ENCODE peak calls at places on chromosomes 13 and 19, in seven cellular contexts. One of them, this sample, is unnamed.

GRCh38 chr19:55526216-55527196 is 10.4 kb downstream of the SBK2 start:
- DNase-seq in heart right ventricle: peak
- DNase-seq in fibroblast of the aortic adventitia: peak
- DNase-seq in neural progenitor cell: no peak
- DNase-seq in heart left ventricle: peak
- DNase-seq in CD8-positive, alpha-beta T cell: no peak
- DNase-seq in testis: peak
- DNase-seq in this sample: no peak

GRCh38 chr13:25980255-25980654 is 71.6 kb downstream of the SHISA2 start:
- DNase-seq in heart right ventricle: no peak
- DNase-seq in fibroblast of the aortic adventitia: no peak
- DNase-seq in neural progenitor cell: peak
- DNase-seq in heart left ventricle: no peak
- DNase-seq in CD8-positive, alpha-beta T cell: no peak
- DNase-seq in testis: no peak
- DNase-seq in this sample: no peak

GRCh38 chr13:40982772-40983171 is 36.3 kb downstream of the ELF1 start:
- DNase-seq in heart right ventricle: no peak
- DNase-seq in fibroblast of the aortic adventitia: peak
- DNase-seq in neural progenitor cell: no peak
- DNase-seq in heart left ventricle: no peak
- DNase-seq in CD8-positive, alpha-beta T cell: peak
- DNase-seq in testis: peak
- DNase-seq in this sample: peak

GRCh38 chr13:71828117-71828516 is 38.9 kb downstream of the DACH1 start:
- DNase-seq in heart right ventricle: no peak
- DNase-seq in fibroblast of the aortic adventitia: no peak
- DNase-seq in neural progenitor cell: no peak
- DNase-seq in heart left ventricle: no peak
- DNase-seq in CD8-positive, alpha-beta T cell: no peak
- DNase-seq in testis: no peak
- DNase-seq in this sample: no peak

GRCh38 chr19:29449371-29449770 is 76.4 kb upstream of the VSTM2B start:
- DNase-seq in heart right ventricle: no peak
- DNase-seq in fibroblast of the aortic adventitia: no peak
- DNase-seq in neural progenitor cell: no peak
- DNase-seq in heart left ventricle: no peak
- DNase-seq in CD8-positive, alpha-beta T cell: no peak
- DNase-seq in testis: no peak
- DNase-seq in this sample: no peak

GRCh38 chr19:13138916-13139198 is 11.3 kb downstream of the STX10 start:
- DNase-seq in heart right ventricle: no peak
- DNase-seq in fibroblast of the aortic adventitia: no peak
- DNase-seq in neural progenitor cell: no peak
- DNase-seq in heart left ventricle: no peak
- DNase-seq in CD8-positive, alpha-beta T cell: no peak
- DNase-seq in testis: no peak
- DNase-seq in this sample: no peak

GRCh38 chr19:39053276-39054090 is 21.1 kb upstream of the FBXO27 start:
- DNase-seq in heart right ventricle: no peak
- DNase-seq in fibroblast of the aortic adventitia: no peak
- DNase-seq in neural progenitor cell: no peak
- DNase-seq in heart left ventricle: no peak
- DNase-seq in CD8-positive, alpha-beta T cell: no peak
- DNase-seq in testis: no peak
- DNase-seq in this sample: no peak

GRCh38 chr19:47124937-47125668 is 5.5 kb upstream of the SAE1 start:
- DNase-seq in heart right ventricle: no peak
- DNase-seq in fibroblast of the aortic adventitia: peak
- DNase-seq in neural progenitor cell: peak
- DNase-seq in heart left ventricle: no peak
- DNase-seq in CD8-positive, alpha-beta T cell: no peak
- DNase-seq in testis: peak
- DNase-seq in this sample: peak

DNA sequence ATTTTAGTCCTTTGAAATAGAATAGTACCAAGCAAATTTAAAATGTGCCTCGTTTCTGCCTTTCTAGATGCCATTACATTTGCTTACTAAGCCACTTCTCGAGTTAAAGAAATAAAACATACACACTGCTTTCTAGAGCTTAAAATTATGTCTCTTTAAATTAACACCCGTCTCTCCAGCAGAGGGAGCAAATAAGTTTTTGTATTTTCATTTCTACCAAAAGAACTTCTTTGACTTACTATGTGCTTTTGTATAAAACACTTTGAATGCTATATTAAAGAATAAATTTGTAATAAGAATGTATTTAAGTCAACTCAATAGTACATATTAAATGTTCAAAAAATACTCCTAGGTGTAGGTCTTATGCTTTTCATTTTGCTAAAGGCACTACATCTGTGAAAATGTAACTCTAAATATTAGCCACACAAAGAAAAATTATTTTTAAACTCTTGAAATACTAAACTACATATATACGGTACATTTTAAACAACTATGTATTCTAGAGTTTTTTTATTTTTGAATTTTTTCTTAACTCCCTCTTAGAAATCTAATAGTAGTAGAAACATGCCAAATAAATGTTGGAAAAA is 269.3 kb upstream of the MIR17HG start:
- DNase-seq in heart right ventricle: no peak
- DNase-seq in fibroblast of the aortic adventitia: no peak
- DNase-seq in neural progenitor cell: peak
- DNase-seq in heart left ventricle: no peak
- DNase-seq in CD8-positive, alpha-beta T cell: no peak
- DNase-seq in testis: no peak
- DNase-seq in this sample: no peak
- TF ChIP-seq CTCF in heart right ventricle: peak
- TF ChIP-seq CTCF in fibroblast of the aortic adventitia: no peak
- TF ChIP-seq CTCF in neural progenitor cell: peak
- TF ChIP-seq CTCF in heart left ventricle: no peak
- TF ChIP-seq CTCF in CD8-positive, alpha-beta T cell: no peak
- TF ChIP-seq CTCF in testis: peak
- TF ChIP-seq CTCF in this sample: peak

GRCh38 chr13:67228031-67228430 is 2.1 kb downstream of the PCDH9 start:
- DNase-seq in heart right ventricle: no peak
- DNase-seq in fibroblast of the aortic adventitia: no peak
- DNase-seq in neural progenitor cell: no peak
- DNase-seq in heart left ventricle: no peak
- DNase-seq in CD8-positive, alpha-beta T cell: no peak
- DNase-seq in testis: no peak
- DNase-seq in this sample: no peak
- H3K4me3 ChIP-seq in heart right ventricle: peak
- H3K4me3 ChIP-seq in fibroblast of the aortic adventitia: peak
- H3K4me3 ChIP-seq in neural progenitor cell: no peak
- H3K4me3 ChIP-seq in heart left ventricle: peak
- H3K4me3 ChIP-seq in CD8-positive, alpha-beta T cell: no peak
- H3K4me3 ChIP-seq in testis: no peak
- H3K4me3 ChIP-seq in this sample: no peak

DNA sequence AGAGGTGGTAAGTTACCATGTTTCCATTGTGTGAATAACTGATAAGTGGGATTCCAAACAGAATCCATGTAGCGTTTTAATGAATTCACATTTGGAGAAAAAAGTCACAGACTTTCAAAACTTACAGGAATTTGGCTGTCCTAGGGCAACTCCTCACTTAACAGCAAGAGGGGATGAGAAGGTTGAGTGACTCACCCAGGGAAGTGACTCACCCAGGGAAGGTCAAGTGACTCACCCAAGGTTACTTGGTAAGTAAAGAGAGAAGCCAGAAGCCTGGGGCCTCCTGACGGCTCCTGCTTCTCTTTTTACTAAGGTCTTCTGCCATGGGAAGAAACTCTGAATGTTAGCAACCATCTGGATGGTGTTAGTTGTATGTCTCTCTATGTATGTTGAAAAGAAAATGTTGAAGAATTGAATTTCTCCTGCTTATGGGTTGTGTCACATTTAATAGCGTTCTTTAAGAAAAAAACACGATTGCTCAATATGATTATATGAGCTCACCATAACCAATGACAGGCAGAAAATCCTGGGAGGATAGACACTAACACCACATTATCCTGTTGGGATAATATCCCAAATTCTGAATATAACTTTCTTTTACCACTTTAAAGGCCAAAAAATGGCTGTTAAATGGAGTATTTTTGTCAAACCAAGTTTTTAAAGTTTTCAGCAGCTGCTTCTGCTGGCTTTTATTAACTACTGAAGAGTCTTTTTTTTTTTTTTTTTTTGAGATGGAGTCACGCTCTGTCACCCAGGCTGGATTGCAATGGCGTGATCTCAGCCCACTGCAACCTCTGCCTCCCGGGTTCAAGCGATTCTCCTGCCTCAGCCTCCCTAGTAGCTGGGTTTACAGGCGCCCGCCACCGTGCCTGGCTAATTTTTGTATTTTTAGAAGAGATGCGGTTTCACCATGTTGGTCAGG is 195.6 kb downstream of the GGACT start:
- DNase-seq in heart right ventricle: peak
- DNase-seq in fibroblast of the aortic adventitia: peak
- DNase-seq in neural progenitor cell: no peak
- DNase-seq in heart left ventricle: no peak
- DNase-seq in CD8-positive, alpha-beta T cell: peak
- DNase-seq in testis: peak
- DNase-seq in this sample: peak
- TF ChIP-seq CTCF in heart right ventricle: no peak
- TF ChIP-seq CTCF in fibroblast of the aortic adventitia: no peak
- TF ChIP-seq CTCF in neural progenitor cell: no peak
- TF ChIP-seq CTCF in heart left ventricle: no peak
- TF ChIP-seq CTCF in CD8-positive, alpha-beta T cell: no peak
- TF ChIP-seq CTCF in testis: no peak
- TF ChIP-seq CTCF in this sample: no peak

GRCh38 chr19:35117017-35117570 is 1.5 kb downstream of the FXYD3 start:
- DNase-seq in heart right ventricle: no peak
- DNase-seq in fibroblast of the aortic adventitia: no peak
- DNase-seq in neural progenitor cell: no peak
- DNase-seq in heart left ventricle: no peak
- DNase-seq in CD8-positive, alpha-beta T cell: no peak
- DNase-seq in testis: no peak
- DNase-seq in this sample: no peak
- H3K4me3 ChIP-seq in heart right ventricle: no peak
- H3K4me3 ChIP-seq in fibroblast of the aortic adventitia: no peak
- H3K4me3 ChIP-seq in neural progenitor cell: no peak
- H3K4me3 ChIP-seq in heart left ventricle: no peak
- H3K4me3 ChIP-seq in CD8-positive, alpha-beta T cell: no peak
- H3K4me3 ChIP-seq in testis: no peak
- H3K4me3 ChIP-seq in this sample: no peak

GRCh38 chr19:50327013-50327412 is 2.2 kb downstream of the KCNC3 start:
- DNase-seq in heart right ventricle: no peak
- DNase-seq in fibroblast of the aortic adventitia: no peak
- DNase-seq in neural progenitor cell: no peak
- DNase-seq in heart left ventricle: no peak
- DNase-seq in CD8-positive, alpha-beta T cell: no peak
- DNase-seq in testis: no peak
- DNase-seq in this sample: no peak

GRCh38 chr19:50327461-50328256 is 1.5 kb downstream of the KCNC3 start:
- DNase-seq in heart right ventricle: no peak
- DNase-seq in fibroblast of the aortic adventitia: no peak
- DNase-seq in neural progenitor cell: no peak
- DNase-seq in heart left ventricle: no peak
- DNase-seq in CD8-positive, alpha-beta T cell: no peak
- DNase-seq in testis: no peak
- DNase-seq in this sample: no peak

GRCh38 chr19:50329146-50329925 is at the start of gene KCNC3:
- DNase-seq in heart right ventricle: peak
- DNase-seq in fibroblast of the aortic adventitia: peak
- DNase-seq in neural progenitor cell: peak
- DNase-seq in heart left ventricle: peak
- DNase-seq in CD8-positive, alpha-beta T cell: peak
- DNase-seq in testis: peak
- DNase-seq in this sample: peak

GRCh38 chr19:50330365-50331078 is 1.3 kb upstream of the KCNC3 start:
- DNase-seq in heart right ventricle: peak
- DNase-seq in fibroblast of the aortic adventitia: no peak
- DNase-seq in neural progenitor cell: peak
- DNase-seq in heart left ventricle: peak
- DNase-seq in CD8-positive, alpha-beta T cell: peak
- DNase-seq in testis: peak
- DNase-seq in this sample: peak

DNA sequence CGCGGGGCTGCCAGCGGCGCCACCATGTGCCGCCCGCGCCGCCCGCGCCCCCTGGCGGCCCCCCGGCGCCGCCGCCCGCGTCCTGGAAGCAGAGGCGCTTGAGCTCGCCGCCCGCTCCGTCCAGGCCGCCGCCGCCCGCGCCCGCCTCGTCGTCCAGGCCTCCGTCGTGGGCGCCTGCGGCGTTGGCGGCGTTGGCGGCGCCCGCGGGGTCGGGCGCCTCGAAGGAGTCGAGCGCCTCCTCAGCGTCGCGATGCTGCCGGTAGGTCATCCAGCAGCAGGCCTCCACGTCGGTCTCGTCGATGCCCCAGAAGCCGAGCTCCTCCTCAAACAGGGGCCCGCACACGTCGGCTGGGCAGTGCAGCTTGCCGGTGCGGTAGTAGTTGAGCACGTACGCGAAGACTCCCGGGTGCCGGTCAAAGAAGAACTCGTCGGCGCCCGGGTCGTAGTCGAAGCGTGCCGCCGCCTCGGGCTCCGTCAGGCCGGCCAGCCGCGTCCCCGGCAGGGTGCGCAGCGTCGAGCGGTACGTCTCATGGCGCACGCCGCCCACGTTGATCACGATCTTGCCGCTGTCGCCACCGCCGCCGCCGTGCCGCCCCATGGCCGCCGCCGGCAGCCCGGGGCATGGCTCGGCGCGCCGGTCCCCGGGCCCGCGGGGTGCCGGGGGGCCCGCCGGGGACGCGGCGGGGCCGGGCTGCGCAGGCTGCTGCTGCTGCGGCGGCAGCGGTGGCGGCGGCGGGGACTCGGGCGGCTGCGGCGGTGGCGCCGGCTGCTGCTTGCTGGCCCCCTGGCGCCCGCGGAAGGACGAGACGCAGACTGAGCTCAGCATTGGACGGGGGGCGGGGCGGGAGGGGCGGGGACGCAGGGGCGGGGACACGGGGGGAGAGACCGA is 676 bp downstream of the KCNC3 start:
- DNase-seq in heart right ventricle: peak
- DNase-seq in fibroblast of the aortic adventitia: no peak
- DNase-seq in neural progenitor cell: peak
- DNase-seq in heart left ventricle: no peak
- DNase-seq in CD8-positive, alpha-beta T cell: no peak
- DNase-seq in testis: no peak
- DNase-seq in this sample: peak
- TF ChIP-seq CTCF in heart right ventricle: no peak
- TF ChIP-seq CTCF in fibroblast of the aortic adventitia: no peak
- TF ChIP-seq CTCF in neural progenitor cell: peak
- TF ChIP-seq CTCF in heart left ventricle: no peak
- TF ChIP-seq CTCF in CD8-positive, alpha-beta T cell: no peak
- TF ChIP-seq CTCF in testis: no peak
- TF ChIP-seq CTCF in this sample: peak